ENCODE peak calls at places on chromosomes 4 and X, in ten cellular contexts. One of them, this sample, is unnamed.

GRCh38 chr4:174107749-174108354 is 175.6 kb downstream of the FBXO8 start:
- DNase-seq in activated CD8-positive, alpha-beta T cell treated with anti-CD3 and anti-CD28 coated beads, Interleukin-2, amount 10 ng/mL, durations not matched to agents 7 days and 5 days: no peak
- DNase-seq in PC-3: no peak
- DNase-seq in CD4-positive, alpha-beta T cell: no peak
- DNase-seq in NCI-H748 treated with DMSO at 0.1 percent for 48 hours: no peak
- DNase-seq in vagina: no peak
- DNase-seq in dermis microvascular lymphatic vessel endothelial cell: no peak
- DNase-seq in NCI-H345: no peak
- DNase-seq in psoas muscle: no peak
- DNase-seq in occipital lobe: no peak
- DNase-seq in this sample: no peak

GRCh38 chrX:40420899-40421729 is 159.7 kb upstream of the ATP6AP2 start:
- DNase-seq in PC-3: no peak
- DNase-seq in occipital lobe: peak
- DNase-seq in CD4-positive, alpha-beta T cell: no peak
- DNase-seq in dermis microvascular lymphatic vessel endothelial cell: no peak
- DNase-seq in NCI-H748 treated with DMSO at 0.1 percent for 48 hours: no peak
- DNase-seq in psoas muscle: no peak
- DNase-seq in activated CD8-positive, alpha-beta T cell treated with anti-CD3 and anti-CD28 coated beads, Interleukin-2, amount 10 ng/mL, durations not matched to agents 7 days and 5 days: no peak
- DNase-seq in NCI-H345: no peak
- DNase-seq in vagina: no peak
- DNase-seq in this sample: no peak

GRCh38 chr4:37693450-37694190 is 7.4 kb upstream of the RELL1 start:
- DNase-seq in CD4-positive, alpha-beta T cell: no peak
- DNase-seq in NCI-H748 treated with DMSO at 0.1 percent for 48 hours: no peak
- DNase-seq in PC-3: peak
- DNase-seq in psoas muscle: no peak
- DNase-seq in NCI-H345: no peak
- DNase-seq in vagina: no peak
- DNase-seq in activated CD8-positive, alpha-beta T cell treated with anti-CD3 and anti-CD28 coated beads, Interleukin-2, amount 10 ng/mL, durations not matched to agents 7 days and 5 days: no peak
- DNase-seq in occipital lobe: no peak
- DNase-seq in dermis microvascular lymphatic vessel endothelial cell: no peak
- DNase-seq in this sample: no peak

GRCh38 chrX:100410901-100411801 is 1.1 kb upstream of the PCDH19 start:
- DNase-seq in dermis microvascular lymphatic vessel endothelial cell: peak
- DNase-seq in NCI-H748 treated with DMSO at 0.1 percent for 48 hours: no peak
- DNase-seq in psoas muscle: no peak
- DNase-seq in vagina: no peak
- DNase-seq in activated CD8-positive, alpha-beta T cell treated with anti-CD3 and anti-CD28 coated beads, Interleukin-2, amount 10 ng/mL, durations not matched to agents 7 days and 5 days: no peak
- DNase-seq in NCI-H345: no peak
- DNase-seq in occipital lobe: no peak
- DNase-seq in CD4-positive, alpha-beta T cell: no peak
- DNase-seq in PC-3: no peak
- DNase-seq in this sample: no peak

GRCh38 chr4:24368801-24369200 is 215.6 kb downstream of the DHX15 start:
- DNase-seq in vagina: no peak
- DNase-seq in activated CD8-positive, alpha-beta T cell treated with anti-CD3 and anti-CD28 coated beads, Interleukin-2, amount 10 ng/mL, durations not matched to agents 7 days and 5 days: no peak
- DNase-seq in CD4-positive, alpha-beta T cell: no peak
- DNase-seq in NCI-H748 treated with DMSO at 0.1 percent for 48 hours: no peak
- DNase-seq in dermis microvascular lymphatic vessel endothelial cell: no peak
- DNase-seq in psoas muscle: no peak
- DNase-seq in occipital lobe: no peak
- DNase-seq in PC-3: no peak
- DNase-seq in NCI-H345: no peak
- DNase-seq in this sample: no peak

GRCh38 chr4:1043658-1044468 is 32.4 kb downstream of the FGFRL1 start:
- DNase-seq in dermis microvascular lymphatic vessel endothelial cell: peak
- DNase-seq in NCI-H345: no peak
- DNase-seq in activated CD8-positive, alpha-beta T cell treated with anti-CD3 and anti-CD28 coated beads, Interleukin-2, amount 10 ng/mL, durations not matched to agents 7 days and 5 days: no peak
- DNase-seq in CD4-positive, alpha-beta T cell: no peak
- DNase-seq in psoas muscle: peak
- DNase-seq in PC-3: peak
- DNase-seq in NCI-H748 treated with DMSO at 0.1 percent for 48 hours: no peak
- DNase-seq in vagina: no peak
- DNase-seq in occipital lobe: peak
- DNase-seq in this sample: no peak

GRCh38 chrX:81120936-81121351 is 80.8 kb downstream of the HMGN5 start:
- DNase-seq in CD4-positive, alpha-beta T cell: peak
- DNase-seq in psoas muscle: peak
- DNase-seq in dermis microvascular lymphatic vessel endothelial cell: peak
- DNase-seq in vagina: no peak
- DNase-seq in activated CD8-positive, alpha-beta T cell treated with anti-CD3 and anti-CD28 coated beads, Interleukin-2, amount 10 ng/mL, durations not matched to agents 7 days and 5 days: peak
- DNase-seq in NCI-H345: no peak
- DNase-seq in PC-3: peak
- DNase-seq in NCI-H748 treated with DMSO at 0.1 percent for 48 hours: no peak
- DNase-seq in occipital lobe: peak
- DNase-seq in this sample: no peak

GRCh38 chr4:161822174-161822573 is 341.6 kb downstream of the FSTL5 start:
- DNase-seq in NCI-H748 treated with DMSO at 0.1 percent for 48 hours: no peak
- DNase-seq in PC-3: no peak
- DNase-seq in occipital lobe: no peak
- DNase-seq in CD4-positive, alpha-beta T cell: no peak
- DNase-seq in psoas muscle: no peak
- DNase-seq in vagina: no peak
- DNase-seq in NCI-H345: no peak
- DNase-seq in dermis microvascular lymphatic vessel endothelial cell: no peak
- DNase-seq in activated CD8-positive, alpha-beta T cell treated with anti-CD3 and anti-CD28 coated beads, Interleukin-2, amount 10 ng/mL, durations not matched to agents 7 days and 5 days: no peak
- DNase-seq in this sample: no peak

GRCh38 chr4:85828295-85828910 is 353.5 kb downstream of the ARHGAP24 start:
- DNase-seq in psoas muscle: no peak
- DNase-seq in dermis microvascular lymphatic vessel endothelial cell: peak
- DNase-seq in PC-3: peak
- DNase-seq in NCI-H748 treated with DMSO at 0.1 percent for 48 hours: no peak
- DNase-seq in activated CD8-positive, alpha-beta T cell treated with anti-CD3 and anti-CD28 coated beads, Interleukin-2, amount 10 ng/mL, durations not matched to agents 7 days and 5 days: no peak
- DNase-seq in occipital lobe: no peak
- DNase-seq in vagina: no peak
- DNase-seq in CD4-positive, alpha-beta T cell: no peak
- DNase-seq in NCI-H345: no peak
- DNase-seq in this sample: no peak

GRCh38 chrX:41923925-41924693 is 755 bp upstream of the CASK start:
- DNase-seq in psoas muscle: no peak
- DNase-seq in NCI-H345: peak
- DNase-seq in activated CD8-positive, alpha-beta T cell treated with anti-CD3 and anti-CD28 coated beads, Interleukin-2, amount 10 ng/mL, durations not matched to agents 7 days and 5 days: peak
- DNase-seq in dermis microvascular lymphatic vessel endothelial cell: peak
- DNase-seq in PC-3: peak
- DNase-seq in NCI-H748 treated with DMSO at 0.1 percent for 48 hours: peak
- DNase-seq in CD4-positive, alpha-beta T cell: peak
- DNase-seq in occipital lobe: peak
- DNase-seq in vagina: no peak
- DNase-seq in this sample: peak

GRCh38 chr4:16969696-16970135 is 71.3 kb upstream of the LDB2 start:
- DNase-seq in NCI-H748 treated with DMSO at 0.1 percent for 48 hours: no peak
- DNase-seq in CD4-positive, alpha-beta T cell: no peak
- DNase-seq in dermis microvascular lymphatic vessel endothelial cell: peak
- DNase-seq in activated CD8-positive, alpha-beta T cell treated with anti-CD3 and anti-CD28 coated beads, Interleukin-2, amount 10 ng/mL, durations not matched to agents 7 days and 5 days: no peak
- DNase-seq in PC-3: peak
- DNase-seq in vagina: no peak
- DNase-seq in psoas muscle: peak
- DNase-seq in occipital lobe: no peak
- DNase-seq in NCI-H345: no peak
- DNase-seq in this sample: no peak

GRCh38 chrX:56932653-56933339 is 62.5 kb downstream of the SPIN3 start:
- DNase-seq in NCI-H748 treated with DMSO at 0.1 percent for 48 hours: no peak
- DNase-seq in activated CD8-positive, alpha-beta T cell treated with anti-CD3 and anti-CD28 coated beads, Interleukin-2, amount 10 ng/mL, durations not matched to agents 7 days and 5 days: no peak
- DNase-seq in vagina: no peak
- DNase-seq in PC-3: no peak
- DNase-seq in NCI-H345: no peak
- DNase-seq in occipital lobe: no peak
- DNase-seq in CD4-positive, alpha-beta T cell: no peak
- DNase-seq in psoas muscle: no peak
- DNase-seq in dermis microvascular lymphatic vessel endothelial cell: no peak
- DNase-seq in this sample: no peak

GRCh38 chrX:149286940-149287349 is 218.2 kb downstream of the IDS start:
- DNase-seq in psoas muscle: no peak
- DNase-seq in PC-3: peak
- DNase-seq in NCI-H748 treated with DMSO at 0.1 percent for 48 hours: peak
- DNase-seq in CD4-positive, alpha-beta T cell: peak
- DNase-seq in dermis microvascular lymphatic vessel endothelial cell: peak
- DNase-seq in NCI-H345: peak
- DNase-seq in occipital lobe: peak
- DNase-seq in vagina: no peak
- DNase-seq in activated CD8-positive, alpha-beta T cell treated with anti-CD3 and anti-CD28 coated beads, Interleukin-2, amount 10 ng/mL, durations not matched to agents 7 days and 5 days: peak
- DNase-seq in this sample: peak

GRCh38 chr4:118280501-118281218 is 72.1 kb downstream of the PRSS12 start:
- DNase-seq in vagina: no peak
- DNase-seq in occipital lobe: no peak
- DNase-seq in CD4-positive, alpha-beta T cell: peak
- DNase-seq in NCI-H748 treated with DMSO at 0.1 percent for 48 hours: peak
- DNase-seq in dermis microvascular lymphatic vessel endothelial cell: peak
- DNase-seq in PC-3: peak
- DNase-seq in activated CD8-positive, alpha-beta T cell treated with anti-CD3 and anti-CD28 coated beads, Interleukin-2, amount 10 ng/mL, durations not matched to agents 7 days and 5 days: peak
- DNase-seq in psoas muscle: no peak
- DNase-seq in NCI-H345: peak
- DNase-seq in this sample: no peak

GRCh38 chr4:128859887-128860774 is 50.6 kb downstream of the JADE1 start:
- DNase-seq in dermis microvascular lymphatic vessel endothelial cell: peak
- DNase-seq in vagina: no peak
- DNase-seq in NCI-H345: no peak
- DNase-seq in NCI-H748 treated with DMSO at 0.1 percent for 48 hours: no peak
- DNase-seq in psoas muscle: no peak
- DNase-seq in occipital lobe: no peak
- DNase-seq in CD4-positive, alpha-beta T cell: no peak
- DNase-seq in activated CD8-positive, alpha-beta T cell treated with anti-CD3 and anti-CD28 coated beads, Interleukin-2, amount 10 ng/mL, durations not matched to agents 7 days and 5 days: no peak
- DNase-seq in PC-3: no peak
- DNase-seq in this sample: no peak

GRCh38 chr4:158861766-158862165 is 92.9 kb downstream of the FNIP2 start:
- DNase-seq in occipital lobe: no peak
- DNase-seq in psoas muscle: no peak
- DNase-seq in PC-3: no peak
- DNase-seq in NCI-H748 treated with DMSO at 0.1 percent for 48 hours: no peak
- DNase-seq in NCI-H345: no peak
- DNase-seq in dermis microvascular lymphatic vessel endothelial cell: no peak
- DNase-seq in activated CD8-positive, alpha-beta T cell treated with anti-CD3 and anti-CD28 coated beads, Interleukin-2, amount 10 ng/mL, durations not matched to agents 7 days and 5 days: no peak
- DNase-seq in vagina: no peak
- DNase-seq in CD4-positive, alpha-beta T cell: no peak
- DNase-seq in this sample: no peak

GRCh38 chr4:143188325-143189088 is 3.8 kb downstream of the USP38 start:
- DNase-seq in NCI-H345: no peak
- DNase-seq in occipital lobe: no peak
- DNase-seq in dermis microvascular lymphatic vessel endothelial cell: peak
- DNase-seq in psoas muscle: no peak
- DNase-seq in activated CD8-positive, alpha-beta T cell treated with anti-CD3 and anti-CD28 coated beads, Interleukin-2, amount 10 ng/mL, durations not matched to agents 7 days and 5 days: no peak
- DNase-seq in CD4-positive, alpha-beta T cell: no peak
- DNase-seq in vagina: no peak
- DNase-seq in NCI-H748 treated with DMSO at 0.1 percent for 48 hours: no peak
- DNase-seq in PC-3: peak
- DNase-seq in this sample: no peak

GRCh38 chr4:189385098-189385497 is 555.6 kb upstream of the FRG1 start:
- DNase-seq in occipital lobe: no peak
- DNase-seq in PC-3: no peak
- DNase-seq in dermis microvascular lymphatic vessel endothelial cell: no peak
- DNase-seq in activated CD8-positive, alpha-beta T cell treated with anti-CD3 and anti-CD28 coated beads, Interleukin-2, amount 10 ng/mL, durations not matched to agents 7 days and 5 days: no peak
- DNase-seq in NCI-H345: no peak
- DNase-seq in CD4-positive, alpha-beta T cell: no peak
- DNase-seq in vagina: no peak
- DNase-seq in NCI-H748 treated with DMSO at 0.1 percent for 48 hours: no peak
- DNase-seq in psoas muscle: no peak
- DNase-seq in this sample: no peak

GRCh38 chr4:31104033-31104432 is 383.9 kb downstream of the PCDH7 start:
- DNase-seq in CD4-positive, alpha-beta T cell: no peak
- DNase-seq in NCI-H345: no peak
- DNase-seq in NCI-H748 treated with DMSO at 0.1 percent for 48 hours: peak
- DNase-seq in occipital lobe: no peak
- DNase-seq in PC-3: no peak
- DNase-seq in psoas muscle: no peak
- DNase-seq in activated CD8-positive, alpha-beta T cell treated with anti-CD3 and anti-CD28 coated beads, Interleukin-2, amount 10 ng/mL, durations not matched to agents 7 days and 5 days: no peak
- DNase-seq in vagina: no peak
- DNase-seq in dermis microvascular lymphatic vessel endothelial cell: no peak
- DNase-seq in this sample: no peak

GRCh38 chr4:120874792-120875774 is 47.4 kb downstream of the PRDM5 start:
- DNase-seq in PC-3: no peak
- DNase-seq in NCI-H345: no peak
- DNase-seq in occipital lobe: no peak
- DNase-seq in psoas muscle: no peak
- DNase-seq in activated CD8-positive, alpha-beta T cell treated with anti-CD3 and anti-CD28 coated beads, Interleukin-2, amount 10 ng/mL, durations not matched to agents 7 days and 5 days: no peak
- DNase-seq in dermis microvascular lymphatic vessel endothelial cell: no peak
- DNase-seq in NCI-H748 treated with DMSO at 0.1 percent for 48 hours: no peak
- DNase-seq in CD4-positive, alpha-beta T cell: no peak
- DNase-seq in vagina: no peak
- DNase-seq in this sample: no peak

GRCh38 chr4:114005569-114006442 is 26.4 kb upstream of the ARSJ start:
- DNase-seq in occipital lobe: no peak
- DNase-seq in CD4-positive, alpha-beta T cell: no peak
- DNase-seq in psoas muscle: no peak
- DNase-seq in activated CD8-positive, alpha-beta T cell treated with anti-CD3 and anti-CD28 coated beads, Interleukin-2, amount 10 ng/mL, durations not matched to agents 7 days and 5 days: no peak
- DNase-seq in vagina: no peak
- DNase-seq in dermis microvascular lymphatic vessel endothelial cell: peak
- DNase-seq in PC-3: peak
- DNase-seq in NCI-H345: no peak
- DNase-seq in NCI-H748 treated with DMSO at 0.1 percent for 48 hours: no peak
- DNase-seq in this sample: no peak

GRCh38 chrX:77422886-77423648 is 24.1 kb upstream of the FGF16 start:
- DNase-seq in PC-3: no peak
- DNase-seq in NCI-H345: no peak
- DNase-seq in psoas muscle: no peak
- DNase-seq in occipital lobe: no peak
- DNase-seq in vagina: no peak
- DNase-seq in NCI-H748 treated with DMSO at 0.1 percent for 48 hours: no peak
- DNase-seq in activated CD8-positive, alpha-beta T cell treated with anti-CD3 and anti-CD28 coated beads, Interleukin-2, amount 10 ng/mL, durations not matched to agents 7 days and 5 days: no peak
- DNase-seq in dermis microvascular lymphatic vessel endothelial cell: no peak
- DNase-seq in CD4-positive, alpha-beta T cell: no peak
- DNase-seq in this sample: no peak

GRCh38 chr4:41693629-41694028 is 54.9 kb downstream of the PHOX2B start:
- DNase-seq in occipital lobe: no peak
- DNase-seq in CD4-positive, alpha-beta T cell: no peak
- DNase-seq in dermis microvascular lymphatic vessel endothelial cell: peak
- DNase-seq in NCI-H748 treated with DMSO at 0.1 percent for 48 hours: peak
- DNase-seq in vagina: no peak
- DNase-seq in activated CD8-positive, alpha-beta T cell treated with anti-CD3 and anti-CD28 coated beads, Interleukin-2, amount 10 ng/mL, durations not matched to agents 7 days and 5 days: no peak
- DNase-seq in NCI-H345: peak
- DNase-seq in PC-3: peak
- DNase-seq in psoas muscle: no peak
- DNase-seq in this sample: no peak

GRCh38 chrX:78119521-78120227 is 15.6 kb downstream of the PGK1 start:
- DNase-seq in dermis microvascular lymphatic vessel endothelial cell: no peak
- DNase-seq in NCI-H748 treated with DMSO at 0.1 percent for 48 hours: no peak
- DNase-seq in vagina: no peak
- DNase-seq in activated CD8-positive, alpha-beta T cell treated with anti-CD3 and anti-CD28 coated beads, Interleukin-2, amount 10 ng/mL, durations not matched to agents 7 days and 5 days: no peak
- DNase-seq in psoas muscle: no peak
- DNase-seq in CD4-positive, alpha-beta T cell: no peak
- DNase-seq in PC-3: peak
- DNase-seq in occipital lobe: no peak
- DNase-seq in NCI-H345: no peak
- DNase-seq in this sample: no peak

GRCh38 chrX:2701600-2701999 is 10.5 kb downstream of the CD99 start:
- DNase-seq in dermis microvascular lymphatic vessel endothelial cell: no peak
- DNase-seq in NCI-H345: no peak
- DNase-seq in CD4-positive, alpha-beta T cell: no peak
- DNase-seq in vagina: no peak
- DNase-seq in psoas muscle: peak
- DNase-seq in activated CD8-positive, alpha-beta T cell treated with anti-CD3 and anti-CD28 coated beads, Interleukin-2, amount 10 ng/mL, durations not matched to agents 7 days and 5 days: no peak
- DNase-seq in PC-3: no peak
- DNase-seq in NCI-H748 treated with DMSO at 0.1 percent for 48 hours: no peak
- DNase-seq in occipital lobe: no peak
- DNase-seq in this sample: no peak

GRCh38 chr4:128477540-128477939 is 189.9 kb upstream of the PGRMC2 start:
- DNase-seq in activated CD8-positive, alpha-beta T cell treated with anti-CD3 and anti-CD28 coated beads, Interleukin-2, amount 10 ng/mL, durations not matched to agents 7 days and 5 days: no peak
- DNase-seq in dermis microvascular lymphatic vessel endothelial cell: no peak
- DNase-seq in CD4-positive, alpha-beta T cell: no peak
- DNase-seq in vagina: no peak
- DNase-seq in occipital lobe: no peak
- DNase-seq in NCI-H748 treated with DMSO at 0.1 percent for 48 hours: no peak
- DNase-seq in PC-3: no peak
- DNase-seq in NCI-H345: no peak
- DNase-seq in psoas muscle: no peak
- DNase-seq in this sample: no peak

GRCh38 chr4:100106982-100107381 is 83.3 kb downstream of the DDIT4L start:
- DNase-seq in NCI-H748 treated with DMSO at 0.1 percent for 48 hours: no peak
- DNase-seq in vagina: no peak
- DNase-seq in PC-3: no peak
- DNase-seq in NCI-H345: no peak
- DNase-seq in dermis microvascular lymphatic vessel endothelial cell: no peak
- DNase-seq in psoas muscle: no peak
- DNase-seq in occipital lobe: no peak
- DNase-seq in activated CD8-positive, alpha-beta T cell treated with anti-CD3 and anti-CD28 coated beads, Interleukin-2, amount 10 ng/mL, durations not matched to agents 7 days and 5 days: peak
- DNase-seq in CD4-positive, alpha-beta T cell: no peak
- DNase-seq in this sample: peak

GRCh38 chr4:76195326-76195725 is 18.3 kb downstream of the SCARB2 start:
- DNase-seq in psoas muscle: no peak
- DNase-seq in NCI-H748 treated with DMSO at 0.1 percent for 48 hours: no peak
- DNase-seq in NCI-H345: no peak
- DNase-seq in vagina: no peak
- DNase-seq in PC-3: no peak
- DNase-seq in CD4-positive, alpha-beta T cell: no peak
- DNase-seq in activated CD8-positive, alpha-beta T cell treated with anti-CD3 and anti-CD28 coated beads, Interleukin-2, amount 10 ng/mL, durations not matched to agents 7 days and 5 days: no peak
- DNase-seq in dermis microvascular lymphatic vessel endothelial cell: no peak
- DNase-seq in occipital lobe: no peak
- DNase-seq in this sample: no peak

This sample was measured in memory B cell.